ENCODE peak calls at places on chromosomes 4 and X, in five cellular contexts. One of them, this sample, is unnamed. For H3K4me1, the result is how much of the 10 kb centered on the place peaks cover.

GRCh38 chr4:84497220-84497834 is 1.8 kb downstream of the NKX6-1 start:
- DNase-seq in psoas muscle: no peak
- DNase-seq in HCT116: no peak
- DNase-seq in neuronal stem cell: no peak
- DNase-seq in transverse colon: no peak
- DNase-seq in this sample: peak

GRCh38 chr4:155629183-155629825 is 37.3 kb upstream of the GUCY1A1 start:
- DNase-seq in neuronal stem cell: no peak
- DNase-seq in psoas muscle: no peak
- DNase-seq in transverse colon: no peak
- DNase-seq in HCT116: no peak
- DNase-seq in this sample: no peak

GRCh38 chr4:181909368-181909767 is 333.8 kb upstream of the TENM3 start:
- DNase-seq in psoas muscle: no peak
- DNase-seq in HCT116: no peak
- DNase-seq in neuronal stem cell: no peak
- DNase-seq in transverse colon: no peak
- DNase-seq in this sample: no peak

GRCh38 chr4:122692641-122693520 is 39.6 kb upstream of the BBS12 start:
- DNase-seq in psoas muscle: no peak
- DNase-seq in HCT116: no peak
- DNase-seq in transverse colon: no peak
- DNase-seq in neuronal stem cell: no peak
- DNase-seq in this sample: no peak

GRCh38 chr4:24067781-24068193 is 177.9 kb upstream of the PPARGC1A start:
- DNase-seq in neuronal stem cell: no peak
- DNase-seq in transverse colon: no peak
- DNase-seq in psoas muscle: peak
- DNase-seq in HCT116: no peak
- DNase-seq in this sample: no peak

GRCh38 chr4:93312299-93312698 is 516.3 kb upstream of the ATOH1 start:
- DNase-seq in psoas muscle: no peak
- DNase-seq in neuronal stem cell: no peak
- DNase-seq in HCT116: no peak
- DNase-seq in transverse colon: no peak
- DNase-seq in this sample: no peak

GRCh38 chrX:41022579-41022978 is 62.7 kb upstream of the USP9X start:
- DNase-seq in transverse colon: no peak
- DNase-seq in HCT116: peak
- DNase-seq in neuronal stem cell: no peak
- DNase-seq in psoas muscle: no peak
- DNase-seq in this sample: no peak

GRCh38 chrX:5998901-5999300 is 229.8 kb downstream of the NLGN4X start:
- DNase-seq in transverse colon: no peak
- DNase-seq in neuronal stem cell: no peak
- DNase-seq in HCT116: no peak
- DNase-seq in psoas muscle: no peak
- DNase-seq in this sample: no peak

GRCh38 chrX:119917877-119918276 is 22.2 kb downstream of the AKAP14 start:
- DNase-seq in psoas muscle: no peak
- DNase-seq in neuronal stem cell: no peak
- DNase-seq in HCT116: no peak
- DNase-seq in transverse colon: no peak
- DNase-seq in this sample: no peak

GRCh38 chr4:106691749-106692148 is 323.2 kb upstream of the GIMD1 start:
- DNase-seq in neuronal stem cell: no peak
- DNase-seq in psoas muscle: no peak
- DNase-seq in transverse colon: no peak
- DNase-seq in HCT116: peak
- DNase-seq in this sample: no peak

GRCh38 chrX:14291626-14292025 is 237.7 kb upstream of the GLRA2 start:
- DNase-seq in psoas muscle: no peak
- DNase-seq in transverse colon: no peak
- DNase-seq in neuronal stem cell: peak
- DNase-seq in HCT116: no peak
- DNase-seq in this sample: no peak

GRCh38 chr4:77015390-77015789 is 60.4 kb downstream of the CCNI start:
- DNase-seq in transverse colon: no peak
- DNase-seq in HCT116: no peak
- DNase-seq in neuronal stem cell: no peak
- DNase-seq in psoas muscle: no peak
- DNase-seq in this sample: no peak

GRCh38 chr4:128283071-128283470 is 4.5 kb downstream of the PGRMC2 start:
- DNase-seq in neuronal stem cell: no peak
- DNase-seq in transverse colon: no peak
- DNase-seq in psoas muscle: no peak
- DNase-seq in HCT116: no peak
- DNase-seq in this sample: no peak

GRCh38 chr4:188624370-188624769 is 485.1 kb downstream of the TRIML1 start:
- DNase-seq in transverse colon: no peak
- DNase-seq in psoas muscle: no peak
- DNase-seq in neuronal stem cell: no peak
- DNase-seq in HCT116: no peak
- DNase-seq in this sample: no peak

GRCh38 chr4:80219301-80220025 is 22.2 kb downstream of the PRDM8 start:
- DNase-seq in transverse colon: no peak
- DNase-seq in psoas muscle: no peak
- DNase-seq in HCT116: no peak
- DNase-seq in neuronal stem cell: peak
- DNase-seq in this sample: no peak

GRCh38 chr4:93870876-93871458 is 42.4 kb downstream of the ATOH1 start:
- DNase-seq in psoas muscle: no peak
- DNase-seq in HCT116: no peak
- DNase-seq in neuronal stem cell: no peak
- DNase-seq in transverse colon: peak
- DNase-seq in this sample: no peak

GRCh38 chr4:663438-664428 is 10.3 kb downstream of the ATP5ME start:
- DNase-seq in transverse colon: peak
- DNase-seq in psoas muscle: peak
- DNase-seq in neuronal stem cell: no peak
- DNase-seq in HCT116: no peak
- DNase-seq in this sample: peak
- H3K4me3 ChIP-seq in transverse colon: peak
- H3K4me3 ChIP-seq in psoas muscle: peak
- H3K4me3 ChIP-seq in neuronal stem cell: peak
- H3K4me3 ChIP-seq in HCT116: no peak
- H3K4me3 ChIP-seq in this sample: peak

DNA sequence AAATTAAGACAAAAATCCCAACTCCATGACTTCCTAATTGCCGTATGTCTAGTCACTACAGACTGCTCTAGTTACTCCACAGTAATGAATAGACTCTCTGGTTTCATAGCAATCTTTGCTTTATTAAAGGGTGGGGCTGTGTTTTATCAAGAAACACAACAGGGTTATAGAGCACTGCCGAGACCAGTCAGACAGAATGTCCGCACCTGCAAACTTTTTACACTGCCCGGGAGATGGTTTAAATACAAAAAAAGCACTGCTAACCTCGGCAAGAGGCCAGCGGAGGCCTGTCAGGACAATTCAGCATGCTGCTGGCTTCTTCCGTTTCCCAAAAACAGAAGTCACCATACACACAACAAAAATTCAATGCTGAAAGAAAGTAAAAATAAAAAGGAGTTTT is 67.4 kb downstream of the IRF2 start:
- DNase-seq in HCT116: no peak
- DNase-seq in transverse colon: peak
- DNase-seq in psoas muscle: no peak
- DNase-seq in neuronal stem cell: no peak
- DNase-seq in this sample: peak
- H3K27ac ChIP-seq in HCT116: no peak
- H3K27ac ChIP-seq in transverse colon: peak
- H3K27ac ChIP-seq in psoas muscle: peak
- H3K27ac ChIP-seq in neuronal stem cell: no peak
- H3K27ac ChIP-seq in this sample: no peak

GRCh38 chr4:156968479-156968984 is 3.1 kb downstream of the PDGFC start:
- DNase-seq in neuronal stem cell: peak
- DNase-seq in psoas muscle: peak
- DNase-seq in HCT116: peak
- DNase-seq in transverse colon: peak
- DNase-seq in this sample: peak
- H3K4me1 ChIP-seq in neuronal stem cell: under half
- H3K4me1 ChIP-seq in psoas muscle: under half
- H3K4me1 ChIP-seq in HCT116: under half
- H3K4me1 ChIP-seq in transverse colon: under half
- H3K4me1 ChIP-seq in this sample: under half

GRCh38 chr4:102403115-102403514 is 57.8 kb upstream of the SLC39A8 start:
- DNase-seq in HCT116: no peak
- DNase-seq in transverse colon: no peak
- DNase-seq in psoas muscle: no peak
- DNase-seq in neuronal stem cell: no peak
- DNase-seq in this sample: no peak

GRCh38 chr4:102400898-102401297 is 55.6 kb upstream of the SLC39A8 start:
- DNase-seq in transverse colon: no peak
- DNase-seq in HCT116: no peak
- DNase-seq in psoas muscle: no peak
- DNase-seq in neuronal stem cell: no peak
- DNase-seq in this sample: no peak

GRCh38 chr4:102405706-102406510 is 60.6 kb upstream of the SLC39A8 start:
- DNase-seq in transverse colon: no peak
- DNase-seq in neuronal stem cell: no peak
- DNase-seq in HCT116: no peak
- DNase-seq in psoas muscle: no peak
- DNase-seq in this sample: no peak

GRCh38 chr4:102402223-102402622 is 56.9 kb upstream of the SLC39A8 start:
- DNase-seq in HCT116: no peak
- DNase-seq in neuronal stem cell: no peak
- DNase-seq in psoas muscle: no peak
- DNase-seq in transverse colon: no peak
- DNase-seq in this sample: no peak

DNA sequence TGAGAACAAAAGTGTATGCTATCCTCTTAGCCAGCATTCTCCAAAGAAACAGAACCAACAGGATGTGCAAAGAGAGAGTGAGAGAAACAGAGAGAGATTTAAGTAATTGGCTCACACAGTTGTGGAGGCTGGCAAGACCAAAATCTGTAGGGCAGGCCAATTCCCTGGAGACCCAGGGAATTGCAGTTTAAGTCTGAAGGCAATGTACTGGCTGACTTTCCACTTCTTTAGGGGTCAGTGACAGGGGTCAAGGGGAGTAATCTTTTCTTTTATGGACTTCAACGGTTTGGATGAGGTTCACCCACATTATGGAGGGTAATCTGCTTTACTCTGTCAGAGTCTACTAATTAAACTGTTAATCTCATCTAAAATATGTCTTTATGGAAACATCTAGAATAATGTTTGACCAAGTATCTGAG is 59.3 kb upstream of the SLC39A8 start:
- DNase-seq in psoas muscle: no peak
- DNase-seq in transverse colon: no peak
- DNase-seq in HCT116: no peak
- DNase-seq in neuronal stem cell: no peak
- DNase-seq in this sample: no peak
- H3K4me3 ChIP-seq in psoas muscle: no peak
- H3K4me3 ChIP-seq in transverse colon: no peak
- H3K4me3 ChIP-seq in HCT116: no peak
- H3K4me3 ChIP-seq in neuronal stem cell: no peak
- H3K4me3 ChIP-seq in this sample: no peak

GRCh38 chr4:2812985-2813384 is 20.1 kb downstream of the SH3BP2 start:
- DNase-seq in psoas muscle: no peak
- DNase-seq in HCT116: no peak
- DNase-seq in transverse colon: no peak
- DNase-seq in neuronal stem cell: no peak
- DNase-seq in this sample: no peak
- H3K27ac ChIP-seq in psoas muscle: peak
- H3K27ac ChIP-seq in HCT116: peak
- H3K27ac ChIP-seq in transverse colon: peak
- H3K27ac ChIP-seq in neuronal stem cell: no peak
- H3K27ac ChIP-seq in this sample: no peak

GRCh38 chrX:68897118-68897517 is 68.3 kb downstream of the EFNB1 start:
- DNase-seq in transverse colon: no peak
- DNase-seq in HCT116: no peak
- DNase-seq in psoas muscle: no peak
- DNase-seq in neuronal stem cell: no peak
- DNase-seq in this sample: no peak

GRCh38 chrX:68901512-68901911 is 72.7 kb downstream of the EFNB1 start:
- DNase-seq in psoas muscle: no peak
- DNase-seq in HCT116: no peak
- DNase-seq in neuronal stem cell: no peak
- DNase-seq in transverse colon: no peak
- DNase-seq in this sample: no peak

GRCh38 chrX:68897546-68897945 is 68.7 kb downstream of the EFNB1 start:
- DNase-seq in transverse colon: no peak
- DNase-seq in psoas muscle: no peak
- DNase-seq in HCT116: no peak
- DNase-seq in neuronal stem cell: no peak
- DNase-seq in this sample: no peak

GRCh38 chrX:68896581-68896980 is 67.8 kb downstream of the EFNB1 start:
- DNase-seq in HCT116: no peak
- DNase-seq in transverse colon: no peak
- DNase-seq in psoas muscle: no peak
- DNase-seq in neuronal stem cell: no peak
- DNase-seq in this sample: no peak

DNA sequence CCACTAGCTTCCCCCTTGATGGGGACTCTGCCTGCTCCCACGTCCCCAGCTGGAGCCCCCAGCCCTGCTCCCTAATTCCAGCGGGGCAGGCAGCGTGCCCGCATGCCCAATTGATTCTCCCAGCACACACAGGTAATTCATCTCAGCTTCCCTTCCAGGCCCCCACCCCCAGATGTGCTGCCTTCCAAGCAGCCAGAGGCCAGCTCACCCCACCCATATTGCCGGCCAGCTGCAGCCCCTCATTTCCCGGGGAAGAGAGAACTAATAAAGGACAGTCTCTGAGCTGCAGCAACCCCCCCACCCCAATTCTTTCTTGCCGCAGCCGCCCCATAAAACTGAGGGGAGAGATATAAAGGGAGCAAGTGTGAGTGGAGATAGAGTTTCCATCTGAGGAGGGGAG is 69.8 kb downstream of the EFNB1 start:
- DNase-seq in HCT116: no peak
- DNase-seq in transverse colon: no peak
- DNase-seq in psoas muscle: no peak
- DNase-seq in neuronal stem cell: no peak
- DNase-seq in this sample: no peak
- H3K4me1 ChIP-seq in HCT116: under half
- H3K4me1 ChIP-seq in transverse colon: under half
- H3K4me1 ChIP-seq in psoas muscle: under half
- H3K4me1 ChIP-seq in neuronal stem cell: under half
- H3K4me1 ChIP-seq in this sample: under half